ENCODE peak calls at places on chromosomes 4 and X, in nine cellular contexts. One of them, this sample, is unnamed.
A peak's percentile ranks its signal among the peaks of the same experiment; 100 is the strongest.

GRCh38 chr4:134650461-134650860 is 448.9 kb upstream of the PABPC4L start:
- DNase-seq in head of caudate nucleus: no peak
- DNase-seq in lower lobe of right lung: no peak
- DNase-seq in T-helper 17 cell: no peak
- DNase-seq in activated naive CD4-positive, alpha-beta T cell treated with Interleukin-2 at 50 U/mL for 16 hours: no peak
- DNase-seq in right atrium auricular region: no peak
- DNase-seq in cardiac fibroblast: no peak
- DNase-seq in fibroblast of the conjunctiva: no peak
- DNase-seq in skeletal muscle cell: no peak
- DNase-seq in this sample: no peak

GRCh38 chr4:6986067-6986780 is 56.9 kb upstream of the TADA2B start:
- DNase-seq in head of caudate nucleus: peak; percentile 27
- DNase-seq in lower lobe of right lung: peak; percentile 64
- DNase-seq in T-helper 17 cell: no peak
- DNase-seq in activated naive CD4-positive, alpha-beta T cell treated with Interleukin-2 at 50 U/mL for 16 hours: no peak
- DNase-seq in right atrium auricular region: peak; percentile 66
- DNase-seq in cardiac fibroblast: peak; percentile 83
- DNase-seq in fibroblast of the conjunctiva: peak; percentile 42
- DNase-seq in skeletal muscle cell: no peak
- DNase-seq in this sample: peak; percentile 37

GRCh38 chrX:24025741-24026402 is 1.1 kb downstream of the KLHL15 start:
- DNase-seq in head of caudate nucleus: no peak
- DNase-seq in lower lobe of right lung: no peak
- DNase-seq in T-helper 17 cell: no peak
- DNase-seq in activated naive CD4-positive, alpha-beta T cell treated with Interleukin-2 at 50 U/mL for 16 hours: no peak
- DNase-seq in right atrium auricular region: peak; percentile 61
- DNase-seq in cardiac fibroblast: peak; percentile 81
- DNase-seq in fibroblast of the conjunctiva: peak; percentile 75
- DNase-seq in skeletal muscle cell: peak; percentile 60
- DNase-seq in this sample: peak; percentile 36

GRCh38 chrX:130105226-130105625 is 5.1 kb downstream of the ELF4 start:
- DNase-seq in head of caudate nucleus: no peak
- DNase-seq in lower lobe of right lung: no peak
- DNase-seq in T-helper 17 cell: no peak
- DNase-seq in activated naive CD4-positive, alpha-beta T cell treated with Interleukin-2 at 50 U/mL for 16 hours: no peak
- DNase-seq in right atrium auricular region: no peak
- DNase-seq in cardiac fibroblast: no peak
- DNase-seq in fibroblast of the conjunctiva: no peak
- DNase-seq in skeletal muscle cell: no peak
- DNase-seq in this sample: no peak

GRCh38 chr4:87032884-87033533 is 98.2 kb downstream of the AFF1 start:
- DNase-seq in head of caudate nucleus: no peak
- DNase-seq in lower lobe of right lung: no peak
- DNase-seq in T-helper 17 cell: no peak
- DNase-seq in activated naive CD4-positive, alpha-beta T cell treated with Interleukin-2 at 50 U/mL for 16 hours: no peak
- DNase-seq in right atrium auricular region: no peak
- DNase-seq in cardiac fibroblast: peak; percentile 89
- DNase-seq in fibroblast of the conjunctiva: peak; percentile 62
- DNase-seq in skeletal muscle cell: peak; percentile 80
- DNase-seq in this sample: no peak

GRCh38 chrX:149568701-149569296 is 18.5 kb downstream of the MAGEA9B start:
- DNase-seq in head of caudate nucleus: no peak
- DNase-seq in lower lobe of right lung: no peak
- DNase-seq in T-helper 17 cell: no peak
- DNase-seq in activated naive CD4-positive, alpha-beta T cell treated with Interleukin-2 at 50 U/mL for 16 hours: no peak
- DNase-seq in right atrium auricular region: no peak
- DNase-seq in cardiac fibroblast: no peak
- DNase-seq in fibroblast of the conjunctiva: no peak
- DNase-seq in skeletal muscle cell: no peak
- DNase-seq in this sample: no peak

GRCh38 chrX:69161786-69162349 is 3.4 kb downstream of the PJA1 start:
- DNase-seq in head of caudate nucleus: no peak
- DNase-seq in lower lobe of right lung: no peak
- DNase-seq in T-helper 17 cell: no peak
- DNase-seq in activated naive CD4-positive, alpha-beta T cell treated with Interleukin-2 at 50 U/mL for 16 hours: no peak
- DNase-seq in right atrium auricular region: no peak
- DNase-seq in cardiac fibroblast: no peak
- DNase-seq in fibroblast of the conjunctiva: no peak
- DNase-seq in skeletal muscle cell: no peak
- DNase-seq in this sample: no peak

GRCh38 chrX:30577362-30577961 is at the start of gene TASL:
- DNase-seq in head of caudate nucleus: no peak
- DNase-seq in lower lobe of right lung: peak; percentile 46
- DNase-seq in T-helper 17 cell: no peak
- DNase-seq in activated naive CD4-positive, alpha-beta T cell treated with Interleukin-2 at 50 U/mL for 16 hours: peak; percentile 22
- DNase-seq in right atrium auricular region: no peak
- DNase-seq in cardiac fibroblast: no peak
- DNase-seq in fibroblast of the conjunctiva: no peak
- DNase-seq in skeletal muscle cell: no peak
- DNase-seq in this sample: no peak

GRCh38 chrX:39516399-39516798 is 581.4 kb downstream of the BCOR start:
- DNase-seq in head of caudate nucleus: no peak
- DNase-seq in lower lobe of right lung: no peak
- DNase-seq in T-helper 17 cell: no peak
- DNase-seq in activated naive CD4-positive, alpha-beta T cell treated with Interleukin-2 at 50 U/mL for 16 hours: no peak
- DNase-seq in right atrium auricular region: no peak
- DNase-seq in cardiac fibroblast: no peak
- DNase-seq in fibroblast of the conjunctiva: no peak
- DNase-seq in skeletal muscle cell: no peak
- DNase-seq in this sample: no peak